ENCODE peak calls at places on chromosomes 16 and 17, in four cellular contexts. L is brain microvascular endothelial cell, R is kidney epithelial cell, A is endodermal cell. D is an unnamed sample.

GRCh38 chr16:48887646-48888045 is 277.7 kb upstream of the N4BP1 start:
- DNase-seq in L (no peak), R (no peak), A (no peak), D (no peak)

GRCh38 chr17:34135841-34136240 is 119.2 kb upstream of the CCL2 start:
- DNase-seq in L (no peak), R (no peak), A (peak; percentile 58), D (no peak)

GRCh38 chr17:44774271-44775135 is 15.7 kb downstream of the ADAM11 start:
- DNase-seq in L (peak; percentile 79), R (no peak), A (peak; percentile 100), D (peak; percentile 97)

GRCh38 chr17:44374306-44375195 is 10.9 kb upstream of the FAM171A2 start:
- DNase-seq in L (no peak), R (no peak), A (peak; percentile 98), D (no peak)

GRCh38 chr17:59154721-59155438 is at the start of gene SKA2:
- DNase-seq in L (no peak), R (no peak), A (peak; percentile 100), D (no peak)

GRCh38 chr16:84884311-84885023 is 64.7 kb downstream of the CRISPLD2 start:
- DNase-seq in L (no peak), R (no peak), A (peak; percentile 80), D (no peak)

GRCh38 chr17:52709724-52710123 is 551.2 kb upstream of the CA10 start:
- DNase-seq in L (no peak), R (no peak), A (no peak), D (no peak)

GRCh38 chr17:47072881-47073280 is 93.8 kb upstream of the RPRML start:
- DNase-seq in L (no peak), R (no peak), A (no peak), D (no peak)

GRCh38 chr16:17504050-17504449 is 33.3 kb upstream of the XYLT1 start:
- DNase-seq in L (no peak), R (no peak), A (no peak), D (no peak)

GRCh38 chr16:87582221-87582965 is 19.9 kb upstream of the JPH3 start:
- DNase-seq in L (peak; percentile 78), R (no peak), A (no peak), D (no peak)

GRCh38 chr17:67500677-67501300 is 123.7 kb downstream of the PITPNC1 start:
- DNase-seq in L (no peak), R (no peak), A (peak; percentile 30), D (no peak)

GRCh38 chr16:3879887-3880564 is 487 bp downstream of the CREBBP start:
- DNase-seq in L (peak; percentile 25), R (no peak), A (peak; percentile 76), D (no peak)

GRCh38 chr16:5428932-5429331 is 331.3 kb upstream of the EEF2KMT start:
- DNase-seq in L (no peak), R (no peak), A (peak; percentile 91), D (no peak)

GRCh38 chr17:60134396-60135159 is 15.2 kb upstream of the CA4 start:
- DNase-seq in L (peak; percentile 62), R (no peak), A (peak; percentile 39), D (no peak)

GRCh38 chr17:16886655-16887322 is 85.1 kb downstream of the TNFRSF13B start:
- DNase-seq in L (no peak), R (no peak), A (no peak), D (no peak)

DNA sequence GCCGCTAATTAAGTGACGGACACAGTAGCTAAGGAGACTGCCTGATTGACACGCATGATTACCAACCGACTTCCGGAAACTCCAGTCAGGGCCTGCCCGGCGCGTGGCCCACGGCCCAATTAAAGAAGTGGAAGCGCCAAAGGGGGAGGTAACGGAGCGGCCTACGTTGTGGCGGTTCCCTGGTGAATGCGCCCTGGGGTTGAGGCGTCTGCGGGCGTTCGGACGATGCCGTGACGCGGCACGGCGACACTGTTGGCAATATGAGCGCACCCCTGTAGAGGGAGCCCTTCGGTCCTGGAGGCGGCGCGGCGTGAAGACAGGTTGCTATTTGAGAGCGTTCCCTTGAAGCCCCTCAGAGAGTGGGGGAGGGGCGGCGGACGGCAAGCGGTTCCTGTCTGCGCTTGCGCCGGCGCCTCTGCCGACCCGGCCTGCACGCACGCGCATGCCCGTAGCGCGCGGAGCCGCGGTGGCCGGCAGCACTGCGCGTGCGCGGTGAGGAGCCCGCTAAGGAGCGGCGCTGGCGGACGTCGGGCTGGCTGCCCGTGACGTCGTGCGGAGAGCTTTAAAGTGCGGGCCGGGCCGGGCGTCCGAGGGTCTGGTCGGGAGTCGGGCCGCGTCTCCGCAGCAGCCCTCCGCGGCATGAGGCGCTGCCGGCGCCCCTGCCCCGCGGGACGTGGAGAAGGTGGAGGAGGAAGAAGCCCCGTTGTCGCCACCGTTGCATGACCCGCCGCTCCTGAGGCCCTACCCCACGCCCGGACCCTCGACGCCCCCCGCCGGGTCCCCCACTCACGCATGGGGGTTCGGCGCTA is at the start of gene ALKBH5:
- DNase-seq in L (peak; percentile 100), R (peak; percentile 99), A (peak; percentile 100), D (peak; percentile 98)
- TF ChIP-seq CTCF in L (peak; percentile 63), R (peak; percentile 35), A (peak; percentile 54), D (no peak)

DNA sequence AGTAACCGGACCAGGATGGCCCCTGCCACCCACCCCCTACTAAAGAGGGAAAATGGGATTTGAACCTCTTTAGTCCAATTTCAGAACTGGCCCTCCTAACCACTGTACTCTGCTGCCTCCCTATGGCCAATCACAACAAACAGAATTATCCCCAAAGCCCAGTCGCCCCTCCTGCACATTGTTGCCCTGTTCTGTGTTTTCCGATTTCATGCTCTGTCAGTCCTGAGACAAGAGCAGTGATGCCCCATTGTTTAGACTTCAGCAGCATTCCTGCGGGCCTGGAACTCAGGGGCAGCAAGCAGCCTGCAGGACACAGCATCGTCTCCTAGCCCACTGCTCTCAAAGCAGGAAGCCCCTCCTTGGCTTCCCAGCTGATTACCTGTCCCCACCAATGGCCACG is 20.5 kb upstream of the KLHL11 start:
- DNase-seq in L (no peak), R (no peak), A (no peak), D (no peak)
- TF ChIP-seq CTCF in L (peak; percentile 36), R (peak; percentile 30), A (peak; percentile 61), D (peak; percentile 42)

GRCh38 chr17:79992657-79993389 is 42.8 kb downstream of the TBC1D16 start:
- DNase-seq in L (no peak), R (no peak), A (no peak), D (no peak)

GRCh38 chr17:79991140-79991923 is 44.3 kb downstream of the TBC1D16 start:
- DNase-seq in L (peak; percentile 67), R (no peak), A (peak; percentile 98), D (peak; percentile 96)

GRCh38 chr17:79990704-79991103 is 45.0 kb downstream of the TBC1D16 start:
- DNase-seq in L (no peak), R (no peak), A (no peak), D (no peak)

GRCh38 chr17:79993390-79994221 is 42.1 kb downstream of the TBC1D16 start:
- DNase-seq in L (peak; percentile 78), R (peak; percentile 28), A (peak; percentile 88), D (no peak)

DNA sequence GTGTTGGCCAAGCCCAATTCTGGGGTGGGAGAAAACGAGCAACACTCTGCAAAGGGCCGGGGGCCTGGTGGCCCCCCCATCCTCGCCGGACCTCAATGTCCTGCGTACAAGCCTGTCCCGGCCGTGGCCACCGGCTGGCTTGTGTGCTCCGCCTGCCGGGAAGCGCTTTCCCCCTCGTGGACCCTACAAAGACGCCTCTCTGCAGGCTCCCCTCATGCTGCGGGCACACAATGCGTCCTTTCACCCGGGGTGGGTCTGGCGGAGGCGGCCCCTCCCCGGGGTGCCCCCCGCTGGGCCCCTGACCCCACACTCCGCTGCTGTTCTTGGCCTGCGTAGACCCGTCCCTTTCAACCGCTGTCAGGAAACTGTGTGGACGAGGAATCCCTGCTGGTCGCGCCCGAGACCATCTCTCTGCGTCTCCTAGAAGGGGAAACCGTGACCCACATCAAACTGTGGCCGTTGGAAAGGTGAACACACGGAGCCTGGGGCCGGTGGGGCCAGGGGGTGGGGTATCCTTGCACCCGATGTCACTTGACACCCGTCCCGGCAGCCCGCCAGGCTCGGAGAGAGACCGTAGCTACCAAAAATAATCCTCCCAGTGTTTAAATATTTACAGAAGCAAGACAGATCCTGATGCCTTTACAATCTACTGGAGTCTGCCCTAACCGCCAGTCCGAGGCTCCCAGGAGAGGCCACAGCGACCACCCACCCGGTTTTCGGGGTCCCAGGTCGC is 43.6 kb downstream of the TBC1D16 start:
- DNase-seq in L (no peak), R (no peak), A (no peak), D (no peak)
- TF ChIP-seq CTCF in L (no peak), R (no peak), A (peak; percentile 36), D (no peak)

GRCh38 chr16:22141746-22142145 is 20.6 kb upstream of the SDR42E2 start:
- DNase-seq in L (peak; percentile 31), R (no peak), A (peak; percentile 82), D (no peak)
- TF ChIP-seq CTCF in L (peak; percentile 78), R (peak; percentile 41), A (peak; percentile 78), D (peak; percentile 25)

D was measured in D721Med.